ENCODE peak calls at places on chromosome 19, in eight cellular contexts. X is psoas muscle, L is A549, H is mucosa of descending colon, G is ovary, K is NB4, O is IMR-90, U is K562. S is an unnamed sample.

GRCh38 chr19:46660008-46660517 is 919 bp downstream of the DACT3 start:
- DNase-seq in X (no peak), L (no peak), H (peak; percentile 35), G (peak; percentile 37), K (peak; percentile 62), O (no peak), U (peak; percentile 61), S (no peak)

GRCh38 chr19:5072115-5072514 is 103.2 kb downstream of the KDM4B start:
- DNase-seq in X (peak; percentile 57), L (no peak), H (no peak), G (no peak), K (peak; percentile 64), O (no peak), U (no peak), S (no peak)

GRCh38 chr19:35455616-35456201 is 7.7 kb downstream of the FFAR2 start:
- DNase-seq in X (no peak), L (no peak), H (no peak), G (no peak), K (no peak), O (no peak), U (no peak), S (no peak)

GRCh38 chr19:36847968-36848367 is 2.7 kb upstream of the ZNF345 start:
- DNase-seq in X (no peak), L (no peak), H (no peak), G (no peak), K (no peak), O (no peak), U (no peak), S (no peak)

GRCh38 chr19:17441241-17442135 is 7.0 kb downstream of the TMEM221 start:
- DNase-seq in X (no peak), L (no peak), H (no peak), G (no peak), K (peak; percentile 58), O (no peak), U (peak; percentile 55), S (peak; percentile 56)

GRCh38 chr19:13804830-13805683 is 9.8 kb downstream of the ZSWIM4 start:
- DNase-seq in X (peak; percentile 34), L (no peak), H (peak; percentile 55), G (no peak), K (no peak), O (no peak), U (peak; percentile 40), S (no peak)

GRCh38 chr19:51020988-51021651 is 1.6 kb upstream of the KLK10 start:
- DNase-seq in X (no peak), L (peak; percentile 64), H (no peak), G (peak; percentile 31), K (peak; percentile 71), O (peak; percentile 51), U (peak; percentile 49), S (peak; percentile 74)

GRCh38 chr19:12935071-12935470 is 1.6 kb upstream of the FARSA start:
- DNase-seq in X (no peak), L (no peak), H (no peak), G (no peak), K (no peak), O (no peak), U (no peak), S (no peak)

GRCh38 chr19:46624958-46625661 is at the start of gene PTGIR:
- DNase-seq in X (peak; percentile 86), L (no peak), H (no peak), G (no peak), K (peak; percentile 58), O (peak; percentile 78), U (peak; percentile 67), S (peak; percentile 89)

GRCh38 chr19:52492201-52492960 is 35.1 kb upstream of the ZNF808 start:
- DNase-seq in X (no peak), L (no peak), H (no peak), G (no peak), K (no peak), O (no peak), U (peak; percentile 12), S (no peak)

GRCh38 chr19:47826800-47827199 is 5.1 kb downstream of the CRX start:
- DNase-seq in X (no peak), L (no peak), H (no peak), G (no peak), K (no peak), O (no peak), U (no peak), S (no peak)

GRCh38 chr19:23991170-23991569 is 76.5 kb downstream of the ZNF726 start:
- DNase-seq in X (no peak), L (no peak), H (no peak), G (no peak), K (no peak), O (no peak), U (no peak), S (no peak)

GRCh38 chr19:31350693-31351211 is 1.5 kb upstream of the TSHZ3 start:
- DNase-seq in X (peak; percentile 67), L (no peak), H (peak; percentile 69), G (peak; percentile 41), K (peak; percentile 25), O (peak; percentile 56), U (peak; percentile 82), S (peak; percentile 48)

GRCh38 chr19:44753932-44754742 is 5.6 kb downstream of the BCL3 start:
- DNase-seq in X (peak; percentile 96), L (peak; percentile 82), H (peak; percentile 96), G (peak; percentile 82), K (peak; percentile 79), O (peak; percentile 77), U (peak; percentile 94), S (peak; percentile 89)

GRCh38 chr19:53545271-53546065 is 7.5 kb downstream of the ZNF331 start:
- DNase-seq in X (peak; percentile 17), L (peak; percentile 76), H (no peak), G (no peak), K (no peak), O (peak; percentile 80), U (no peak), S (peak; percentile 26)

GRCh38 chr19:45515807-45516401 is 8.6 kb downstream of the VASP start:
- DNase-seq in X (no peak), L (no peak), H (peak; percentile 80), G (no peak), K (no peak), O (no peak), U (peak; percentile 15), S (no peak)

GRCh38 chr19:35206379-35206778 is 22.2 kb downstream of the FAM187B start:
- DNase-seq in X (no peak), L (no peak), H (no peak), G (no peak), K (no peak), O (no peak), U (no peak), S (no peak)

GRCh38 chr19:36849701-36850645 is 703 bp upstream of the ZNF345 start:
- DNase-seq in X (peak; percentile 92), L (no peak), H (peak; percentile 93), G (peak; percentile 84), K (peak; percentile 90), O (peak; percentile 89), U (peak; percentile 43), S (peak; percentile 95)

GRCh38 chr19:12953456-12954149 is 3.4 kb downstream of the GADD45GIP1 start:
- DNase-seq in X (no peak), L (no peak), H (no peak), G (no peak), K (no peak), O (no peak), U (no peak), S (no peak)

GRCh38 chr19:903266-903797 is 9.7 kb downstream of the R3HDM4 start:
- DNase-seq in X (no peak), L (no peak), H (no peak), G (no peak), K (no peak), O (peak; percentile 19), U (no peak), S (no peak)

GRCh38 chr19:41774515-41774980 is 19.2 kb downstream of the CEACAM6 start:
- DNase-seq in X (no peak), L (peak; percentile 57), H (peak; percentile 71), G (no peak), K (no peak), O (no peak), U (no peak), S (no peak)

GRCh38 chr19:3360494-3361383 is 5.6 kb upstream of the NFIC start:
- DNase-seq in X (peak; percentile 72), L (no peak), H (peak; percentile 79), G (peak; percentile 60), K (peak; percentile 82), O (no peak), U (peak; percentile 68), S (peak; percentile 51)
- TF ChIP-seq CTCF in X (peak; percentile 7), L (peak; percentile 24), H (no peak), G (no peak), K (no peak), O (peak; percentile 20), U (peak; percentile 12), S (no peak)

DNA sequence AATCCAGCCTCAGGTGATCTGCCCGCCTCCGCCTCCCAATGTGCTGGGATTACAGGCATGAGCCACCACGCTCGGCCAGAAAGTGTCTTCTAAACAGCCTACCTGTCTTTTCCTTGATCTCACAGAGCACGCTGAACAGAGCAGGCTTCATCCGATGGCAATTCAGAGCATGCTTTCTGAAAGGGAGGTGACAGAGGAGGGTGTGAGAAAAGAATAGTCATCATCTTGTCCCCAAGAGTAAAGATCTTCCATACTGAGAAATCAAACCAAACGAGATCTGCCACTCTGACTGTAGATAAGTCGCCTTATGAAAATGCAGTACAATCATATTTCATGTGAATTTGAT is 19.3 kb downstream of the PBX4 start:
- DNase-seq in X (no peak), L (no peak), H (no peak), G (no peak), K (no peak), O (no peak), U (no peak), S (no peak)
- H3K4me3 ChIP-seq in X (no peak overlapping the region), L (no peak overlapping the region), H (no peak overlapping the region), G (no peak overlapping the region), K (no peak overlapping the region), O (no peak overlapping the region), U (no peak overlapping the region), S (no peak overlapping the region)

GRCh38 chr19:2460245-2460644 is 3.5 kb upstream of the LMNB2 start:
- DNase-seq in X (no peak), L (no peak), H (no peak), G (no peak), K (no peak), O (no peak), U (no peak), S (no peak)

GRCh38 chr19:2464389-2464788 is 7.6 kb upstream of the LMNB2 start:
- DNase-seq in X (no peak), L (no peak), H (no peak), G (no peak), K (no peak), O (no peak), U (no peak), S (no peak)

GRCh38 chr19:2462635-2463421 is 6.1 kb upstream of the LMNB2 start:
- DNase-seq in X (peak; percentile 87), L (no peak), H (peak; percentile 88), G (peak; percentile 90), K (no peak), O (peak; percentile 96), U (no peak), S (peak; percentile 96)

GRCh38 chr19:2458054-2458453 is 1.3 kb upstream of the LMNB2 start:
- DNase-seq in X (no peak), L (no peak), H (no peak), G (no peak), K (no peak), O (no peak), U (no peak), S (no peak)

GRCh38 chr19:2461751-2462634 is 5.2 kb upstream of the LMNB2 start:
- DNase-seq in X (peak; percentile 63), L (no peak), H (peak; percentile 76), G (peak; percentile 42), K (no peak), O (peak; percentile 56), U (peak; percentile 41), S (peak; percentile 73)
- TF ChIP-seq CTCF in X (no peak), L (no peak), H (no peak), G (no peak), K (no peak), O (peak; percentile 7), U (no peak), S (peak; percentile 39)

GRCh38 chr19:40054632-40055031 is 1.4 kb downstream of the ZNF780B start:
- DNase-seq in X (no peak), L (no peak), H (no peak), G (no peak), K (no peak), O (no peak), U (no peak), S (no peak)
- H3K4me3 ChIP-seq in X (peak overlapping the region; percentile 87), L (no peak overlapping the region), H (no peak overlapping the region), G (no peak overlapping the region), K (peak overlapping the region; percentile 83), O (no peak overlapping the region), U (peak overlapping the region; percentile 64), S (no peak overlapping the region)